ENCODE peak calls at places on chromosomes 4 and X, in seven cellular contexts. One of them, this sample, is unnamed.

GRCh38 chrX:10629905-10630304 is 9.5 kb upstream of the MID1 start:
- DNase-seq in activated gamma-delta T cell treated with Interleukin-2 at 50 U/mL for 16 hours: no peak
- DNase-seq in T-helper 17 cell: no peak
- DNase-seq in progenitor cell of endocrine pancreas: no peak
- DNase-seq in stimulated activated CD4-positive, alpha-beta T cell treated with anti-CD3 and anti-CD28 coated beads, Interleukin-2, amount 100 ng/mL, for 4 hours: no peak
- DNase-seq in upper lobe of right lung: no peak
- DNase-seq in NCI-H446 treated with DMSO at 0.1 percent for 48 hours: no peak
- DNase-seq in this sample: no peak

GRCh38 chr4:102344955-102345794 is at the start of gene SLC39A8:
- DNase-seq in activated gamma-delta T cell treated with Interleukin-2 at 50 U/mL for 16 hours: peak
- DNase-seq in T-helper 17 cell: peak
- DNase-seq in progenitor cell of endocrine pancreas: peak
- DNase-seq in stimulated activated CD4-positive, alpha-beta T cell treated with anti-CD3 and anti-CD28 coated beads, Interleukin-2, amount 100 ng/mL, for 4 hours: peak
- DNase-seq in upper lobe of right lung: peak
- DNase-seq in NCI-H446 treated with DMSO at 0.1 percent for 48 hours: peak
- DNase-seq in this sample: peak

GRCh38 chrX:78643874-78644273 is 15.3 kb downstream of the RTL3 start:
- DNase-seq in activated gamma-delta T cell treated with Interleukin-2 at 50 U/mL for 16 hours: no peak
- DNase-seq in T-helper 17 cell: no peak
- DNase-seq in progenitor cell of endocrine pancreas: no peak
- DNase-seq in stimulated activated CD4-positive, alpha-beta T cell treated with anti-CD3 and anti-CD28 coated beads, Interleukin-2, amount 100 ng/mL, for 4 hours: no peak
- DNase-seq in upper lobe of right lung: no peak
- DNase-seq in NCI-H446 treated with DMSO at 0.1 percent for 48 hours: no peak
- DNase-seq in this sample: no peak

GRCh38 chr4:185359767-185360446 is 35.8 kb downstream of the LRP2BP start:
- DNase-seq in activated gamma-delta T cell treated with Interleukin-2 at 50 U/mL for 16 hours: no peak
- DNase-seq in T-helper 17 cell: no peak
- DNase-seq in progenitor cell of endocrine pancreas: no peak
- DNase-seq in stimulated activated CD4-positive, alpha-beta T cell treated with anti-CD3 and anti-CD28 coated beads, Interleukin-2, amount 100 ng/mL, for 4 hours: no peak
- DNase-seq in upper lobe of right lung: no peak
- DNase-seq in NCI-H446 treated with DMSO at 0.1 percent for 48 hours: no peak
- DNase-seq in this sample: no peak

GRCh38 chr4:72531322-72531721 is 37.7 kb downstream of the ADAMTS3 start:
- DNase-seq in activated gamma-delta T cell treated with Interleukin-2 at 50 U/mL for 16 hours: no peak
- DNase-seq in T-helper 17 cell: no peak
- DNase-seq in progenitor cell of endocrine pancreas: no peak
- DNase-seq in stimulated activated CD4-positive, alpha-beta T cell treated with anti-CD3 and anti-CD28 coated beads, Interleukin-2, amount 100 ng/mL, for 4 hours: no peak
- DNase-seq in upper lobe of right lung: no peak
- DNase-seq in NCI-H446 treated with DMSO at 0.1 percent for 48 hours: no peak
- DNase-seq in this sample: no peak

GRCh38 chr4:61583696-61584095 is 383.6 kb downstream of the ADGRL3 start:
- DNase-seq in activated gamma-delta T cell treated with Interleukin-2 at 50 U/mL for 16 hours: no peak
- DNase-seq in T-helper 17 cell: no peak
- DNase-seq in progenitor cell of endocrine pancreas: no peak
- DNase-seq in stimulated activated CD4-positive, alpha-beta T cell treated with anti-CD3 and anti-CD28 coated beads, Interleukin-2, amount 100 ng/mL, for 4 hours: no peak
- DNase-seq in upper lobe of right lung: no peak
- DNase-seq in NCI-H446 treated with DMSO at 0.1 percent for 48 hours: no peak
- DNase-seq in this sample: peak

GRCh38 chrX:17922303-17922702 is 61.2 kb upstream of the RAI2 start:
- DNase-seq in activated gamma-delta T cell treated with Interleukin-2 at 50 U/mL for 16 hours: no peak
- DNase-seq in T-helper 17 cell: no peak
- DNase-seq in progenitor cell of endocrine pancreas: no peak
- DNase-seq in stimulated activated CD4-positive, alpha-beta T cell treated with anti-CD3 and anti-CD28 coated beads, Interleukin-2, amount 100 ng/mL, for 4 hours: no peak
- DNase-seq in upper lobe of right lung: no peak
- DNase-seq in NCI-H446 treated with DMSO at 0.1 percent for 48 hours: no peak
- DNase-seq in this sample: no peak

GRCh38 chr4:73068496-73069337 is 799 bp downstream of the COX18 start:
- DNase-seq in activated gamma-delta T cell treated with Interleukin-2 at 50 U/mL for 16 hours: no peak
- DNase-seq in T-helper 17 cell: no peak
- DNase-seq in progenitor cell of endocrine pancreas: no peak
- DNase-seq in stimulated activated CD4-positive, alpha-beta T cell treated with anti-CD3 and anti-CD28 coated beads, Interleukin-2, amount 100 ng/mL, for 4 hours: no peak
- DNase-seq in upper lobe of right lung: no peak
- DNase-seq in NCI-H446 treated with DMSO at 0.1 percent for 48 hours: no peak
- DNase-seq in this sample: peak

GRCh38 chr4:71195932-71196331 is 142.9 kb upstream of the SLC4A4 start:
- DNase-seq in activated gamma-delta T cell treated with Interleukin-2 at 50 U/mL for 16 hours: no peak
- DNase-seq in T-helper 17 cell: no peak
- DNase-seq in progenitor cell of endocrine pancreas: no peak
- DNase-seq in stimulated activated CD4-positive, alpha-beta T cell treated with anti-CD3 and anti-CD28 coated beads, Interleukin-2, amount 100 ng/mL, for 4 hours: no peak
- DNase-seq in upper lobe of right lung: no peak
- DNase-seq in NCI-H446 treated with DMSO at 0.1 percent for 48 hours: no peak
- DNase-seq in this sample: peak

GRCh38 chrX:69060631-69061408 is 104.4 kb downstream of the PJA1 start:
- DNase-seq in activated gamma-delta T cell treated with Interleukin-2 at 50 U/mL for 16 hours: no peak
- DNase-seq in T-helper 17 cell: no peak
- DNase-seq in progenitor cell of endocrine pancreas: peak
- DNase-seq in stimulated activated CD4-positive, alpha-beta T cell treated with anti-CD3 and anti-CD28 coated beads, Interleukin-2, amount 100 ng/mL, for 4 hours: no peak
- DNase-seq in upper lobe of right lung: no peak
- DNase-seq in NCI-H446 treated with DMSO at 0.1 percent for 48 hours: no peak
- DNase-seq in this sample: peak

GRCh38 chr4:174214102-174214878 is 69.2 kb downstream of the FBXO8 start:
- DNase-seq in activated gamma-delta T cell treated with Interleukin-2 at 50 U/mL for 16 hours: no peak
- DNase-seq in T-helper 17 cell: no peak
- DNase-seq in progenitor cell of endocrine pancreas: no peak
- DNase-seq in stimulated activated CD4-positive, alpha-beta T cell treated with anti-CD3 and anti-CD28 coated beads, Interleukin-2, amount 100 ng/mL, for 4 hours: no peak
- DNase-seq in upper lobe of right lung: no peak
- DNase-seq in NCI-H446 treated with DMSO at 0.1 percent for 48 hours: no peak
- DNase-seq in this sample: no peak

GRCh38 chr4:3701271-3702083 is 64.7 kb upstream of the ADRA2C start:
- DNase-seq in activated gamma-delta T cell treated with Interleukin-2 at 50 U/mL for 16 hours: no peak
- DNase-seq in T-helper 17 cell: no peak
- DNase-seq in progenitor cell of endocrine pancreas: no peak
- DNase-seq in stimulated activated CD4-positive, alpha-beta T cell treated with anti-CD3 and anti-CD28 coated beads, Interleukin-2, amount 100 ng/mL, for 4 hours: no peak
- DNase-seq in upper lobe of right lung: peak
- DNase-seq in NCI-H446 treated with DMSO at 0.1 percent for 48 hours: no peak
- DNase-seq in this sample: no peak

GRCh38 chr4:92952426-92952825 is 648.7 kb downstream of the GRID2 start:
- DNase-seq in activated gamma-delta T cell treated with Interleukin-2 at 50 U/mL for 16 hours: no peak
- DNase-seq in T-helper 17 cell: no peak
- DNase-seq in progenitor cell of endocrine pancreas: no peak
- DNase-seq in stimulated activated CD4-positive, alpha-beta T cell treated with anti-CD3 and anti-CD28 coated beads, Interleukin-2, amount 100 ng/mL, for 4 hours: no peak
- DNase-seq in upper lobe of right lung: no peak
- DNase-seq in NCI-H446 treated with DMSO at 0.1 percent for 48 hours: no peak
- DNase-seq in this sample: no peak

GRCh38 chr4:183394166-183394951 is 50.1 kb upstream of the CDKN2AIP start:
- DNase-seq in activated gamma-delta T cell treated with Interleukin-2 at 50 U/mL for 16 hours: no peak
- DNase-seq in T-helper 17 cell: no peak
- DNase-seq in progenitor cell of endocrine pancreas: no peak
- DNase-seq in stimulated activated CD4-positive, alpha-beta T cell treated with anti-CD3 and anti-CD28 coated beads, Interleukin-2, amount 100 ng/mL, for 4 hours: no peak
- DNase-seq in upper lobe of right lung: no peak
- DNase-seq in NCI-H446 treated with DMSO at 0.1 percent for 48 hours: no peak
- DNase-seq in this sample: no peak

GRCh38 chr4:96035727-96036126 is 195.8 kb downstream of the PDHA2 start:
- DNase-seq in activated gamma-delta T cell treated with Interleukin-2 at 50 U/mL for 16 hours: no peak
- DNase-seq in T-helper 17 cell: no peak
- DNase-seq in progenitor cell of endocrine pancreas: no peak
- DNase-seq in stimulated activated CD4-positive, alpha-beta T cell treated with anti-CD3 and anti-CD28 coated beads, Interleukin-2, amount 100 ng/mL, for 4 hours: no peak
- DNase-seq in upper lobe of right lung: no peak
- DNase-seq in NCI-H446 treated with DMSO at 0.1 percent for 48 hours: no peak
- DNase-seq in this sample: peak

GRCh38 chrX:132576945-132577344 is 88.1 kb upstream of the MBNL3 start:
- DNase-seq in activated gamma-delta T cell treated with Interleukin-2 at 50 U/mL for 16 hours: no peak
- DNase-seq in T-helper 17 cell: no peak
- DNase-seq in progenitor cell of endocrine pancreas: no peak
- DNase-seq in stimulated activated CD4-positive, alpha-beta T cell treated with anti-CD3 and anti-CD28 coated beads, Interleukin-2, amount 100 ng/mL, for 4 hours: no peak
- DNase-seq in upper lobe of right lung: no peak
- DNase-seq in NCI-H446 treated with DMSO at 0.1 percent for 48 hours: no peak
- DNase-seq in this sample: no peak

GRCh38 chr4:23060776-23061175 is 368.0 kb downstream of the GBA3 start:
- DNase-seq in activated gamma-delta T cell treated with Interleukin-2 at 50 U/mL for 16 hours: no peak
- DNase-seq in T-helper 17 cell: no peak
- DNase-seq in progenitor cell of endocrine pancreas: no peak
- DNase-seq in stimulated activated CD4-positive, alpha-beta T cell treated with anti-CD3 and anti-CD28 coated beads, Interleukin-2, amount 100 ng/mL, for 4 hours: no peak
- DNase-seq in upper lobe of right lung: no peak
- DNase-seq in NCI-H446 treated with DMSO at 0.1 percent for 48 hours: no peak
- DNase-seq in this sample: no peak

GRCh38 chrX:74924449-74925209 is 623 bp downstream of the NEXMIF start:
- DNase-seq in activated gamma-delta T cell treated with Interleukin-2 at 50 U/mL for 16 hours: no peak
- DNase-seq in T-helper 17 cell: peak
- DNase-seq in progenitor cell of endocrine pancreas: peak
- DNase-seq in stimulated activated CD4-positive, alpha-beta T cell treated with anti-CD3 and anti-CD28 coated beads, Interleukin-2, amount 100 ng/mL, for 4 hours: no peak
- DNase-seq in upper lobe of right lung: peak
- DNase-seq in NCI-H446 treated with DMSO at 0.1 percent for 48 hours: peak
- DNase-seq in this sample: peak

GRCh38 chrX:107731831-107732502 is 43.6 kb downstream of the TSC22D3 start:
- DNase-seq in activated gamma-delta T cell treated with Interleukin-2 at 50 U/mL for 16 hours: no peak
- DNase-seq in T-helper 17 cell: no peak
- DNase-seq in progenitor cell of endocrine pancreas: no peak
- DNase-seq in stimulated activated CD4-positive, alpha-beta T cell treated with anti-CD3 and anti-CD28 coated beads, Interleukin-2, amount 100 ng/mL, for 4 hours: no peak
- DNase-seq in upper lobe of right lung: peak
- DNase-seq in NCI-H446 treated with DMSO at 0.1 percent for 48 hours: no peak
- DNase-seq in this sample: peak

GRCh38 chr4:95506264-95506663 is 42.5 kb downstream of the UNC5C start:
- DNase-seq in activated gamma-delta T cell treated with Interleukin-2 at 50 U/mL for 16 hours: no peak
- DNase-seq in T-helper 17 cell: no peak
- DNase-seq in progenitor cell of endocrine pancreas: no peak
- DNase-seq in stimulated activated CD4-positive, alpha-beta T cell treated with anti-CD3 and anti-CD28 coated beads, Interleukin-2, amount 100 ng/mL, for 4 hours: no peak
- DNase-seq in upper lobe of right lung: no peak
- DNase-seq in NCI-H446 treated with DMSO at 0.1 percent for 48 hours: no peak
- DNase-seq in this sample: peak

GRCh38 chr4:169201144-169202124 is 69.3 kb downstream of the SH3RF1 start:
- DNase-seq in activated gamma-delta T cell treated with Interleukin-2 at 50 U/mL for 16 hours: no peak
- DNase-seq in T-helper 17 cell: no peak
- DNase-seq in progenitor cell of endocrine pancreas: no peak
- DNase-seq in stimulated activated CD4-positive, alpha-beta T cell treated with anti-CD3 and anti-CD28 coated beads, Interleukin-2, amount 100 ng/mL, for 4 hours: no peak
- DNase-seq in upper lobe of right lung: no peak
- DNase-seq in NCI-H446 treated with DMSO at 0.1 percent for 48 hours: no peak
- DNase-seq in this sample: peak

GRCh38 chrX:45126158-45126557 is 74.5 kb downstream of the DIPK2B start:
- DNase-seq in activated gamma-delta T cell treated with Interleukin-2 at 50 U/mL for 16 hours: no peak
- DNase-seq in T-helper 17 cell: no peak
- DNase-seq in progenitor cell of endocrine pancreas: no peak
- DNase-seq in stimulated activated CD4-positive, alpha-beta T cell treated with anti-CD3 and anti-CD28 coated beads, Interleukin-2, amount 100 ng/mL, for 4 hours: no peak
- DNase-seq in upper lobe of right lung: no peak
- DNase-seq in NCI-H446 treated with DMSO at 0.1 percent for 48 hours: no peak
- DNase-seq in this sample: no peak

GRCh38 chr4:158315706-158316105 is 105.4 kb downstream of the TMEM144 start:
- DNase-seq in activated gamma-delta T cell treated with Interleukin-2 at 50 U/mL for 16 hours: no peak
- DNase-seq in T-helper 17 cell: no peak
- DNase-seq in progenitor cell of endocrine pancreas: no peak
- DNase-seq in stimulated activated CD4-positive, alpha-beta T cell treated with anti-CD3 and anti-CD28 coated beads, Interleukin-2, amount 100 ng/mL, for 4 hours: no peak
- DNase-seq in upper lobe of right lung: no peak
- DNase-seq in NCI-H446 treated with DMSO at 0.1 percent for 48 hours: no peak
- DNase-seq in this sample: peak

GRCh38 chr4:112817933-112818921 is 181.3 kb downstream of the LARP7 start:
- DNase-seq in activated gamma-delta T cell treated with Interleukin-2 at 50 U/mL for 16 hours: no peak
- DNase-seq in T-helper 17 cell: no peak
- DNase-seq in progenitor cell of endocrine pancreas: no peak
- DNase-seq in stimulated activated CD4-positive, alpha-beta T cell treated with anti-CD3 and anti-CD28 coated beads, Interleukin-2, amount 100 ng/mL, for 4 hours: no peak
- DNase-seq in upper lobe of right lung: peak
- DNase-seq in NCI-H446 treated with DMSO at 0.1 percent for 48 hours: peak
- DNase-seq in this sample: peak

GRCh38 chrX:12657881-12658280 is 133.3 kb upstream of the PRPS2 start:
- DNase-seq in activated gamma-delta T cell treated with Interleukin-2 at 50 U/mL for 16 hours: no peak
- DNase-seq in T-helper 17 cell: no peak
- DNase-seq in progenitor cell of endocrine pancreas: no peak
- DNase-seq in stimulated activated CD4-positive, alpha-beta T cell treated with anti-CD3 and anti-CD28 coated beads, Interleukin-2, amount 100 ng/mL, for 4 hours: no peak
- DNase-seq in upper lobe of right lung: no peak
- DNase-seq in NCI-H446 treated with DMSO at 0.1 percent for 48 hours: no peak
- DNase-seq in this sample: no peak

GRCh38 chr4:20844311-20844710 is 144.1 kb downstream of the PACRGL start:
- DNase-seq in activated gamma-delta T cell treated with Interleukin-2 at 50 U/mL for 16 hours: no peak
- DNase-seq in T-helper 17 cell: no peak
- DNase-seq in progenitor cell of endocrine pancreas: no peak
- DNase-seq in stimulated activated CD4-positive, alpha-beta T cell treated with anti-CD3 and anti-CD28 coated beads, Interleukin-2, amount 100 ng/mL, for 4 hours: no peak
- DNase-seq in upper lobe of right lung: no peak
- DNase-seq in NCI-H446 treated with DMSO at 0.1 percent for 48 hours: no peak
- DNase-seq in this sample: no peak

GRCh38 chrX:51459125-51459524 is 37.3 kb downstream of the NUDT11 start:
- DNase-seq in activated gamma-delta T cell treated with Interleukin-2 at 50 U/mL for 16 hours: no peak
- DNase-seq in T-helper 17 cell: no peak
- DNase-seq in progenitor cell of endocrine pancreas: no peak
- DNase-seq in stimulated activated CD4-positive, alpha-beta T cell treated with anti-CD3 and anti-CD28 coated beads, Interleukin-2, amount 100 ng/mL, for 4 hours: no peak
- DNase-seq in upper lobe of right lung: no peak
- DNase-seq in NCI-H446 treated with DMSO at 0.1 percent for 48 hours: no peak
- DNase-seq in this sample: no peak

GRCh38 chr4:1775731-1776500 is 17.2 kb upstream of the FGFR3 start:
- DNase-seq in activated gamma-delta T cell treated with Interleukin-2 at 50 U/mL for 16 hours: no peak
- DNase-seq in T-helper 17 cell: no peak
- DNase-seq in progenitor cell of endocrine pancreas: no peak
- DNase-seq in stimulated activated CD4-positive, alpha-beta T cell treated with anti-CD3 and anti-CD28 coated beads, Interleukin-2, amount 100 ng/mL, for 4 hours: no peak
- DNase-seq in upper lobe of right lung: no peak
- DNase-seq in NCI-H446 treated with DMSO at 0.1 percent for 48 hours: no peak
- DNase-seq in this sample: no peak